ENCODE peak calls at places on chromosomes 2 and 18, in five cellular contexts. V, K, R, O and H are unnamed samples.

GRCh38 chr2:65153515-65153914 is 23.6 kb upstream of the RAB1A start:
- DNase-seq in O (no peak), V (no peak), R (no peak), K (no peak), H (no peak)

GRCh38 chr18:74731097-74731496 is 133.4 kb downstream of the ZNF407 start:
- DNase-seq in R (no peak), K (no peak), V (peak), O (no peak), H (no peak)

GRCh38 chr2:21268871-21269224 is 145.1 kb downstream of the TDRD15 start:
- DNase-seq in K (no peak), R (no peak), V (no peak), O (no peak), H (no peak)

GRCh38 chr18:69220529-69220928 is 180.2 kb upstream of the DOK6 start:
- DNase-seq in O (no peak), K (no peak), V (no peak), R (no peak), H (no peak)

GRCh38 chr2:120880381-120880780 is 144.7 kb downstream of the GLI2 start:
- DNase-seq in K (no peak), R (no peak), V (no peak), O (no peak), H (no peak)

GRCh38 chr18:27428120-27428519 is 243.0 kb upstream of the CHST9 start:
- DNase-seq in O (no peak), V (peak), K (no peak), R (peak), H (no peak)

GRCh38 chr2:24025264-24025663 is 15.4 kb downstream of the MFSD2B start:
- DNase-seq in V (no peak), K (no peak), R (no peak), O (no peak), H (no peak)

GRCh38 chr2:44974064-44974715 is 32.7 kb downstream of the SIX3 start:
- DNase-seq in K (no peak), O (peak), R (no peak), V (peak), H (no peak)

GRCh38 chr2:170254293-170254732 is 76.4 kb downstream of the MYO3B start:
- DNase-seq in K (no peak), R (no peak), O (no peak), V (no peak), H (no peak)

GRCh38 chr2:120389036-120389391 is 43.1 kb downstream of the INHBB start:
- DNase-seq in V (no peak), R (no peak), K (peak), O (no peak), H (no peak)

GRCh38 chr2:112194480-112194879 is 56.3 kb downstream of the FBLN7 start:
- DNase-seq in K (no peak), O (no peak), R (no peak), V (no peak), H (no peak)

GRCh38 chr2:43824512-43824911 is 14.1 kb downstream of the ABCG5 start:
- DNase-seq in O (no peak), K (no peak), V (no peak), R (no peak), H (no peak)

GRCh38 chr2:193965263-193965662 is 1691.8 kb upstream of the SLC39A10 start:
- DNase-seq in R (no peak), K (no peak), O (no peak), V (no peak), H (no peak)

GRCh38 chr2:98492441-98492840 is 47.8 kb downstream of the INPP4A start:
- DNase-seq in O (no peak), K (no peak), V (no peak), R (no peak), H (no peak)

GRCh38 chr2:63788070-63788469 is 53.6 kb upstream of the UGP2 start:
- DNase-seq in K (no peak), R (peak), V (peak), O (no peak), H (no peak)

GRCh38 chr2:215793747-215794595 is 219.4 kb downstream of the MREG start:
- DNase-seq in R (peak), V (peak), K (no peak), O (no peak), H (peak)

GRCh38 chr2:212797484-212798205 is 259.0 kb upstream of the ERBB4 start:
- DNase-seq in R (no peak), O (no peak), V (no peak), K (no peak), H (no peak)

GRCh38 chr2:169031202-169031601 is at the start of gene ABCB11:
- DNase-seq in O (no peak), V (no peak), R (no peak), K (no peak), H (no peak)

GRCh38 chr2:223058952-223059716 is 7.1 kb downstream of the KCNE4 start:
- DNase-seq in R (no peak), K (no peak), V (no peak), O (peak), H (no peak)

GRCh38 chr2:1647417-1648240 is 96.7 kb downstream of the PXDN start:
- DNase-seq in K (no peak), V (no peak), R (no peak), O (no peak), H (no peak)

GRCh38 chr2:38386377-38386776 is 9.3 kb upstream of the ATL2 start:
- DNase-seq in R (no peak), V (peak), O (no peak), K (no peak), H (no peak)

GRCh38 chr2:57890462-57890861 is 156.1 kb upstream of the VRK2 start:
- DNase-seq in K (no peak), O (no peak), V (peak), R (no peak), H (no peak)

GRCh38 chr2:7725132-7725849 is 808.1 kb downstream of the RNF144A start:
- DNase-seq in K (no peak), V (peak), R (no peak), O (no peak), H (no peak)

GRCh38 chr2:174518397-174518796 is 31.6 kb upstream of the GPR155 start:
- DNase-seq in V (peak), K (no peak), O (no peak), R (no peak), H (no peak)